ENCODE peak calls at places on chromosome 7, in seven cellular contexts. Y is ureter, E is T-helper 1 cell, U is prostate gland, Z is NCI-H460, V is dorsolateral prefrontal cortex, D is GM23338. M is an unnamed sample.

GRCh38 chr7:4216016-4216415 is 466.1 kb upstream of the FOXK1 start:
- DNase-seq in Y (no peak), E (no peak), U (peak), Z (no peak), V (no peak), D (no peak), M (no peak)

GRCh38 chr7:954330-955238 is at the start of gene ADAP1:
- DNase-seq in Y (no peak), E (no peak), U (no peak), Z (peak), V (no peak), D (peak), M (no peak)

GRCh38 chr7:133109816-133110215 is 27.9 kb upstream of the CHCHD3 start:
- DNase-seq in Y (no peak), E (no peak), U (no peak), Z (no peak), V (no peak), D (no peak), M (no peak)

GRCh38 chr7:151565541-151565940 is 45.8 kb upstream of the RHEB start:
- DNase-seq in Y (no peak), E (no peak), U (no peak), Z (no peak), V (no peak), D (no peak), M (no peak)

GRCh38 chr7:151506901-151507382 is 12.8 kb downstream of the RHEB start:
- DNase-seq in Y (no peak), E (no peak), U (peak), Z (peak), V (peak), D (no peak), M (no peak)

GRCh38 chr7:114857605-114858004 is 64.3 kb upstream of the MDFIC start:
- DNase-seq in Y (no peak), E (no peak), U (no peak), Z (no peak), V (no peak), D (no peak), M (no peak)

GRCh38 chr7:70654979-70655378 is 477.0 kb upstream of the GALNT17 start:
- DNase-seq in Y (no peak), E (no peak), U (no peak), Z (no peak), V (peak), D (no peak), M (no peak)

GRCh38 chr7:7416031-7416968 is 119.4 kb downstream of the COL28A1 start:
- DNase-seq in Y (no peak), E (no peak), U (peak), Z (no peak), V (no peak), D (no peak), M (no peak)

GRCh38 chr7:115066634-115067033 is 144.7 kb downstream of the MDFIC start:
- DNase-seq in Y (no peak), E (no peak), U (no peak), Z (no peak), V (no peak), D (no peak), M (no peak)

GRCh38 chr7:123615344-123615743 is 13.7 kb downstream of the ASB15 start:
- DNase-seq in Y (no peak), E (no peak), U (no peak), Z (no peak), V (no peak), D (no peak), M (no peak)

GRCh38 chr7:14924398-14924797 is 21.8 kb upstream of the DGKB start:
- DNase-seq in Y (no peak), E (no peak), U (no peak), Z (no peak), V (no peak), D (no peak), M (no peak)

GRCh38 chr7:100829150-100829716 is 1.9 kb upstream of the EPHB4 start:
- DNase-seq in Y (no peak), E (no peak), U (no peak), Z (no peak), V (no peak), D (peak), M (no peak)

GRCh38 chr7:75866497-75867389 is 12.1 kb upstream of the RHBDD2 start:
- DNase-seq in Y (peak), E (peak), U (peak), Z (peak), V (peak), D (peak), M (no peak)

GRCh38 chr7:156673454-156673853 is 32.9 kb downstream of the RNF32 start:
- DNase-seq in Y (no peak), E (no peak), U (no peak), Z (no peak), V (no peak), D (no peak), M (no peak)

GRCh38 chr7:19112290-19113000 is 5.0 kb downstream of the TWIST1 start:
- DNase-seq in Y (no peak), E (no peak), U (no peak), Z (no peak), V (no peak), D (peak), M (no peak)

GRCh38 chr7:88480901-88481300 is 174.2 kb upstream of the STEAP4 start:
- DNase-seq in Y (no peak), E (no peak), U (no peak), Z (no peak), V (peak), D (no peak), M (no peak)

M was measured in type B pancreatic cell.